ENCODE peak calls at places on chromosomes 2 and 18, in four cellular contexts. One of them, this sample, is unnamed.

GRCh38 chr2:30503692-30504076 is 56.6 kb downstream of the LCLAT1 start:
- DNase-seq in psoas muscle: no peak
- DNase-seq in ovary: no peak
- DNase-seq in mucosa of descending colon: no peak
- DNase-seq in this sample: no peak

GRCh38 chr18:44594779-44595467 is 85.8 kb upstream of the SETBP1 start:
- DNase-seq in mucosa of descending colon: no peak
- DNase-seq in psoas muscle: no peak
- DNase-seq in ovary: no peak
- DNase-seq in this sample: no peak

GRCh38 chr2:156320491-156320896 is 12.0 kb downstream of the NR4A2 start:
- DNase-seq in mucosa of descending colon: peak; percentile 52
- DNase-seq in ovary: peak; percentile 53
- DNase-seq in psoas muscle: peak; percentile 62
- DNase-seq in this sample: no peak

GRCh38 chr2:42903821-42904575 is 111.6 kb upstream of the HAAO start:
- DNase-seq in psoas muscle: no peak
- DNase-seq in mucosa of descending colon: no peak
- DNase-seq in ovary: no peak
- DNase-seq in this sample: peak; percentile 76

GRCh38 chr18:67386028-67386427 is 130.5 kb downstream of the DSEL start:
- DNase-seq in mucosa of descending colon: no peak
- DNase-seq in psoas muscle: no peak
- DNase-seq in ovary: no peak
- DNase-seq in this sample: no peak

GRCh38 chr2:8121826-8122505 is 559.9 kb upstream of the ID2 start:
- DNase-seq in ovary: no peak
- DNase-seq in psoas muscle: no peak
- DNase-seq in mucosa of descending colon: no peak
- DNase-seq in this sample: no peak

GRCh38 chr2:216548901-216549321 is 50.3 kb downstream of the RPL37A start:
- DNase-seq in mucosa of descending colon: no peak
- DNase-seq in psoas muscle: no peak
- DNase-seq in ovary: no peak
- DNase-seq in this sample: no peak

GRCh38 chr2:131016826-131017596 is 76.2 kb downstream of the FAM168B start:
- DNase-seq in mucosa of descending colon: no peak
- DNase-seq in psoas muscle: no peak
- DNase-seq in ovary: no peak
- DNase-seq in this sample: no peak

GRCh38 chr2:24007693-24008092 is 2.2 kb upstream of the MFSD2B start:
- DNase-seq in ovary: no peak
- DNase-seq in mucosa of descending colon: no peak
- DNase-seq in psoas muscle: no peak
- DNase-seq in this sample: no peak

GRCh38 chr2:222490100-222490499 is 65.8 kb downstream of the SGPP2 start:
- DNase-seq in psoas muscle: no peak
- DNase-seq in ovary: no peak
- DNase-seq in mucosa of descending colon: no peak
- DNase-seq in this sample: no peak

GRCh38 chr2:161843936-161844335 is 219.7 kb downstream of the SLC4A10 start:
- DNase-seq in psoas muscle: no peak
- DNase-seq in mucosa of descending colon: no peak
- DNase-seq in ovary: no peak
- DNase-seq in this sample: no peak

GRCh38 chr2:158482594-158482993 is 25.8 kb downstream of the PKP4 start:
- DNase-seq in ovary: no peak
- DNase-seq in psoas muscle: no peak
- DNase-seq in mucosa of descending colon: no peak
- DNase-seq in this sample: no peak

GRCh38 chr2:219286436-219287115 is 7.4 kb downstream of the DNAJB2 start:
- DNase-seq in mucosa of descending colon: no peak
- DNase-seq in psoas muscle: no peak
- DNase-seq in ovary: no peak
- DNase-seq in this sample: no peak

GRCh38 chr2:219285348-219285685 is 6.2 kb downstream of the DNAJB2 start:
- DNase-seq in mucosa of descending colon: no peak
- DNase-seq in ovary: no peak
- DNase-seq in psoas muscle: no peak
- DNase-seq in this sample: no peak

GRCh38 chr2:219285894-219286425 is 6.8 kb downstream of the DNAJB2 start:
- DNase-seq in ovary: peak; percentile 76
- DNase-seq in mucosa of descending colon: no peak
- DNase-seq in psoas muscle: no peak
- DNase-seq in this sample: no peak

GRCh38 chr2:219282943-219283581 is 3.9 kb downstream of the DNAJB2 start:
- DNase-seq in psoas muscle: no peak
- DNase-seq in ovary: no peak
- DNase-seq in mucosa of descending colon: no peak
- DNase-seq in this sample: no peak

DNA sequence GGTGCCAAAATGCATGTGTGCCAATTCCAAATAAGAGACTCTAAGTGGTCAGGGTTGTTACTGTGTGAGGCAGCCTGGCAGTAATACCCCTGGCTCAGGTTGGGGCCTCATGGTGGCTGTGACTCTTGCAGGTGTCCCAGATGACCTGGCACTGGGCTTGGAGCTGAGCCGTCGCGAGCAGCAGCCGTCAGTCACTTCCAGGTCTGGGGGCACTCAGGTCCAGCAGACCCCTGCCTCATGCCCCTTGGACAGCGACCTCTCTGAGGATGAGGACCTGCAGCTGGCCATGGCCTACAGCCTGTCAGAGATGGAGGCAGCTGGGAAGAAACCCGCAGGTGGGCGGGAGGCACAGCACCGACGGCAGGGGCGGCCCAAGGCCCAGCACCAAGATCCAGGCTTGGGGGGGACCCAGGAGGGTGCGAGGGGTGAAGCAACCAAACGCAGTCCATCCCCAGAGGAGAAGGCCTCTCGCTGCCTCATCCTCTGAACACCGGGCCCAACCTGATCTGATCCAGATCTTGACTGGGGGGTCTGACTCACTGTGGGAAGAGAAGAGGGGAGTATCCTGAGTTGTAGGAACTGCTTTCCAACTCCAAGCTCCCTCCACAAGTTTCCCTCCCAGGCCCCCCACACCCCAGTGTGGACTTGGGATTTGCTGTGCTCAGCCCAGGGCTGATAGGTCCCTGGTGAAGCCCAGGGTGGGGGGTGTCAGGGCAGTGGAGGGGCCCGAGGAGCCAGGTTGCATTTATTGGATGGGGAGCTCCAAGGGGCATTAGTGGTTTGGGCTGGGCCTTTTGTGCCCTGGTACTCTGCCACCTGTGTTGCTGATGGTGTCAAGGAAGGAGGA is 5.6 kb downstream of the DNAJB2 start:
- DNase-seq in ovary: no peak
- DNase-seq in mucosa of descending colon: no peak
- DNase-seq in psoas muscle: no peak
- DNase-seq in this sample: no peak
- H3K36me3 ChIP-seq in ovary: no peaks in the 10 kb centered on the region
- H3K36me3 ChIP-seq in mucosa of descending colon: no peaks in the 10 kb centered on the region
- H3K36me3 ChIP-seq in psoas muscle: peaks cover 67% of the 10 kb centered on the region
- H3K36me3 ChIP-seq in this sample: peaks cover 46% of the 10 kb centered on the region

DNA sequence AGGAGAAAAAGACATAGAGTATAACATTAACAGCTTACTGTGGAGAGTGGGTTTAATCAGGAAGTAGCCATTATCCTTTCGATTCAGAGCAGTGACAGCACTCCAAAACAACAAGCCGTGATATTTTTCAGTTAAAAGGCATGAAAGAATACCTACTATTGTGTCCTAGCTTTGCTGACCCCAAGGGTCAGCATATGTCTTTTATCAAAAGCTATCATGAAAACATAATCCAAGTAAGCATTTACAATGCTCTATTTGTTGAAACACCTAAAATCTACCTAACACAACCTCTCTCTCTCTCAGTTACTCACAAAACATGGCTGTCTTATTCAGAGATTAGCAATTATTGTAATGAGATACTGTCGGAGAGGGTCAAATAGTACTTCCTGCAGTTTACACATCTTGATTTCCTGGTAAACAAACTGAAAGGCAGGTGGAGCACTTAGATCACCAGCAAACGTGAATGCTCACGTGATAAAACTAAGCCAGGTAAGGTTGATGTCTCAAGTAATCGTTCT is 100.0 kb downstream of the BAZ2B start:
- DNase-seq in ovary: no peak
- DNase-seq in psoas muscle: no peak
- DNase-seq in mucosa of descending colon: no peak
- DNase-seq in this sample: no peak
- TF ChIP-seq CTCF in ovary: no peak
- TF ChIP-seq CTCF in psoas muscle: no peak
- TF ChIP-seq CTCF in mucosa of descending colon: no peak
- TF ChIP-seq CTCF in this sample: no peak

GRCh38 chr2:54671010-54671409 is 52.5 kb upstream of the EML6 start:
- DNase-seq in ovary: no peak
- DNase-seq in psoas muscle: no peak
- DNase-seq in mucosa of descending colon: no peak
- DNase-seq in this sample: peak; percentile 50
- H3K4me1 ChIP-seq in ovary: peaks cover 21% of the 10 kb centered on the region
- H3K4me1 ChIP-seq in psoas muscle: peaks cover 33% of the 10 kb centered on the region
- H3K4me1 ChIP-seq in mucosa of descending colon: peaks cover 11% of the 10 kb centered on the region
- H3K4me1 ChIP-seq in this sample: peaks cover 61% of the 10 kb centered on the region

GRCh38 chr2:229875549-229875948 is 46.3 kb downstream of the TRIP12 start:
- DNase-seq in ovary: no peak
- DNase-seq in mucosa of descending colon: no peak
- DNase-seq in psoas muscle: no peak
- DNase-seq in this sample: no peak
- H3K36me3 ChIP-seq in ovary: no peaks in the 10 kb centered on the region
- H3K36me3 ChIP-seq in mucosa of descending colon: no peaks in the 10 kb centered on the region
- H3K36me3 ChIP-seq in psoas muscle: peaks cover 42% of the 10 kb centered on the region
- H3K36me3 ChIP-seq in this sample: peaks cover 31% of the 10 kb centered on the region

GRCh38 chr2:12170151-12170550 is 423.7 kb downstream of the LPIN1 start:
- DNase-seq in psoas muscle: no peak
- DNase-seq in mucosa of descending colon: no peak
- DNase-seq in ovary: no peak
- DNase-seq in this sample: no peak

GRCh38 chr2:12169721-12170120 is 423.3 kb downstream of the LPIN1 start:
- DNase-seq in psoas muscle: peak; percentile 59
- DNase-seq in mucosa of descending colon: no peak
- DNase-seq in ovary: peak; percentile 29
- DNase-seq in this sample: peak; percentile 83

GRCh38 chr2:12169060-12169406 is 422.6 kb downstream of the LPIN1 start:
- DNase-seq in ovary: peak; percentile 32
- DNase-seq in psoas muscle: no peak
- DNase-seq in mucosa of descending colon: no peak
- DNase-seq in this sample: no peak

GRCh38 chr2:12168354-12169059 is 422.1 kb downstream of the LPIN1 start:
- DNase-seq in psoas muscle: no peak
- DNase-seq in ovary: no peak
- DNase-seq in mucosa of descending colon: no peak
- DNase-seq in this sample: no peak

GRCh38 chr2:12167525-12168317 is 421.3 kb downstream of the LPIN1 start:
- DNase-seq in psoas muscle: no peak
- DNase-seq in mucosa of descending colon: peak; percentile 30
- DNase-seq in ovary: no peak
- DNase-seq in this sample: no peak
- TF ChIP-seq CTCF in psoas muscle: no peak
- TF ChIP-seq CTCF in mucosa of descending colon: no peak
- TF ChIP-seq CTCF in ovary: no peak
- TF ChIP-seq CTCF in this sample: peak; percentile 49

This sample was measured in right atrium auricular region.